ENCODE peak calls at places on chromosomes 5 and 9, in four cellular contexts. One of them, this sample, is unnamed.
A peak's percentile ranks its signal among the peaks of the same experiment; 100 is the strongest.

GRCh38 chr5:173825215-173825865 is 62.8 kb upstream of the CPEB4 start:
- DNase-seq in lower leg skin: peak; percentile 54
- DNase-seq in HTR-8/SVneo: peak; percentile 45
- DNase-seq in midbrain: no peak
- DNase-seq in this sample: peak; percentile 63

GRCh38 chr9:96382175-96382574 is 1.3 kb downstream of the SLC35D2 start:
- DNase-seq in HTR-8/SVneo: no peak
- DNase-seq in lower leg skin: peak; percentile 59
- DNase-seq in midbrain: no peak
- DNase-seq in this sample: peak; percentile 11

GRCh38 chr5:22541037-22541436 is 312.1 kb downstream of the CDH12 start:
- DNase-seq in midbrain: no peak
- DNase-seq in lower leg skin: no peak
- DNase-seq in HTR-8/SVneo: no peak
- DNase-seq in this sample: no peak

GRCh38 chr5:60810438-60811085 is 33.5 kb downstream of the ELOVL7 start:
- DNase-seq in lower leg skin: no peak
- DNase-seq in midbrain: no peak
- DNase-seq in HTR-8/SVneo: peak; percentile 22
- DNase-seq in this sample: peak; percentile 12

GRCh38 chr9:129111762-129112151 is 542 bp downstream of the PTPA start:
- DNase-seq in lower leg skin: no peak
- DNase-seq in midbrain: no peak
- DNase-seq in HTR-8/SVneo: peak; percentile 36
- DNase-seq in this sample: peak; percentile 48

GRCh38 chr5:14914603-14915277 is 43.2 kb upstream of the ANKH start:
- DNase-seq in midbrain: no peak
- DNase-seq in HTR-8/SVneo: no peak
- DNase-seq in lower leg skin: no peak
- DNase-seq in this sample: peak; percentile 43

GRCh38 chr9:93204470-93205043 is 20.6 kb downstream of the WNK2 start:
- DNase-seq in HTR-8/SVneo: no peak
- DNase-seq in midbrain: no peak
- DNase-seq in lower leg skin: no peak
- DNase-seq in this sample: no peak

GRCh38 chr5:96652769-96653455 is 9.3 kb upstream of the CAST start:
- DNase-seq in lower leg skin: no peak
- DNase-seq in midbrain: no peak
- DNase-seq in HTR-8/SVneo: peak; percentile 29
- DNase-seq in this sample: no peak

GRCh38 chr9:131667576-131667975 is 72.3 kb downstream of the RAPGEF1 start:
- DNase-seq in HTR-8/SVneo: no peak
- DNase-seq in lower leg skin: peak; percentile 29
- DNase-seq in midbrain: no peak
- DNase-seq in this sample: peak; percentile 36

GRCh38 chr5:43661102-43661501 is 58.1 kb downstream of the NNT start:
- DNase-seq in lower leg skin: no peak
- DNase-seq in midbrain: no peak
- DNase-seq in HTR-8/SVneo: peak; percentile 22
- DNase-seq in this sample: peak; percentile 55

GRCh38 chr5:157327771-157328170 is 61.8 kb downstream of the CYFIP2 start:
- DNase-seq in HTR-8/SVneo: no peak
- DNase-seq in midbrain: no peak
- DNase-seq in lower leg skin: no peak
- DNase-seq in this sample: no peak

GRCh38 chr5:14591548-14591947 is 10.0 kb downstream of the OTULINL start:
- DNase-seq in midbrain: no peak
- DNase-seq in HTR-8/SVneo: no peak
- DNase-seq in lower leg skin: no peak
- DNase-seq in this sample: no peak

GRCh38 chr9:118882674-118883073 is 486.6 kb downstream of the BRINP1 start:
- DNase-seq in HTR-8/SVneo: peak; percentile 2
- DNase-seq in lower leg skin: no peak
- DNase-seq in midbrain: no peak
- DNase-seq in this sample: peak; percentile 73

GRCh38 chr5:17604951-17605350 is 968 bp downstream of the TAF11L11 start:
- DNase-seq in HTR-8/SVneo: no peak
- DNase-seq in lower leg skin: no peak
- DNase-seq in midbrain: no peak
- DNase-seq in this sample: no peak

GRCh38 chr5:4700082-4700481 is 440.0 kb upstream of the ADAMTS16 start:
- DNase-seq in lower leg skin: peak; percentile 92
- DNase-seq in HTR-8/SVneo: no peak
- DNase-seq in midbrain: peak; percentile 65
- DNase-seq in this sample: peak; percentile 65

GRCh38 chr5:60295423-60295822 is 401.9 kb upstream of the PDE4D start:
- DNase-seq in HTR-8/SVneo: no peak
- DNase-seq in lower leg skin: no peak
- DNase-seq in midbrain: peak; percentile 17
- DNase-seq in this sample: peak; percentile 25

GRCh38 chr5:41157272-41157671 is 56.1 kb downstream of the C6 start:
- DNase-seq in HTR-8/SVneo: no peak
- DNase-seq in lower leg skin: no peak
- DNase-seq in midbrain: no peak
- DNase-seq in this sample: no peak

GRCh38 chr5:68464424-68464823 is 248.9 kb downstream of the PIK3R1 start:
- DNase-seq in lower leg skin: no peak
- DNase-seq in HTR-8/SVneo: peak; percentile 5
- DNase-seq in midbrain: no peak
- DNase-seq in this sample: peak; percentile 46

GRCh38 chr9:79384506-79384905 is 187.3 kb upstream of the TLE4 start:
- DNase-seq in HTR-8/SVneo: no peak
- DNase-seq in midbrain: no peak
- DNase-seq in lower leg skin: no peak
- DNase-seq in this sample: peak; percentile 58

GRCh38 chr9:136483589-136484152 is 831 bp upstream of the SEC16A start:
- DNase-seq in lower leg skin: peak; percentile 98
- DNase-seq in HTR-8/SVneo: peak; percentile 95
- DNase-seq in midbrain: peak; percentile 91
- DNase-seq in this sample: peak; percentile 81

GRCh38 chr5:132557425-132557805 is 638 bp downstream of the RAD50 start:
- DNase-seq in HTR-8/SVneo: peak; percentile 20
- DNase-seq in midbrain: peak; percentile 20
- DNase-seq in lower leg skin: no peak
- DNase-seq in this sample: peak; percentile 48

GRCh38 chr5:57435701-57436134 is 46.9 kb downstream of the ACTBL2 start:
- DNase-seq in lower leg skin: no peak
- DNase-seq in midbrain: no peak
- DNase-seq in HTR-8/SVneo: peak; percentile 41
- DNase-seq in this sample: peak; percentile 79

GRCh38 chr9:133349965-133350624 is 2.1 kb downstream of the RPL7A start:
- DNase-seq in HTR-8/SVneo: no peak
- DNase-seq in lower leg skin: no peak
- DNase-seq in midbrain: no peak
- DNase-seq in this sample: no peak

GRCh38 chr5:66337827-66338226 is 193.7 kb downstream of the SREK1 start:
- DNase-seq in lower leg skin: peak; percentile 53
- DNase-seq in HTR-8/SVneo: no peak
- DNase-seq in midbrain: no peak
- DNase-seq in this sample: no peak

GRCh38 chr5:83337453-83338035 is 134.0 kb upstream of the VCAN start:
- DNase-seq in lower leg skin: no peak
- DNase-seq in HTR-8/SVneo: no peak
- DNase-seq in midbrain: no peak
- DNase-seq in this sample: no peak

GRCh38 chr5:114360816-114361723 is 800 bp upstream of the KCNN2 start:
- DNase-seq in lower leg skin: peak; percentile 81
- DNase-seq in HTR-8/SVneo: peak; percentile 4
- DNase-seq in midbrain: peak; percentile 47
- DNase-seq in this sample: no peak

GRCh38 chr5:71816307-71816706 is 97.2 kb downstream of the CARTPT start:
- DNase-seq in HTR-8/SVneo: no peak
- DNase-seq in midbrain: no peak
- DNase-seq in lower leg skin: no peak
- DNase-seq in this sample: no peak

GRCh38 chr5:124996023-124996763 is 249.8 kb upstream of the ZNF608 start:
- DNase-seq in lower leg skin: no peak
- DNase-seq in HTR-8/SVneo: no peak
- DNase-seq in midbrain: no peak
- DNase-seq in this sample: peak; percentile 21

GRCh38 chr5:53350991-53351770 is 129.2 kb upstream of the FST start:
- DNase-seq in midbrain: no peak
- DNase-seq in HTR-8/SVneo: no peak
- DNase-seq in lower leg skin: no peak
- DNase-seq in this sample: no peak

GRCh38 chr5:140480310-140481014 is 67.0 kb upstream of the EIF4EBP3 start:
- DNase-seq in HTR-8/SVneo: no peak
- DNase-seq in lower leg skin: no peak
- DNase-seq in midbrain: no peak
- DNase-seq in this sample: peak; percentile 26